ENCODE peak calls at places on chromosomes 12 and 14, in six cellular contexts. R, J, O, Q, C and M are unnamed samples. For H3K27me3 and H3K4me1, the result is how much of the 10 kb centered on the place peaks cover.

GRCh38 chr12:127182018-127182417 is 1085.0 kb upstream of the TMEM132C start:
- DNase-seq in C (no peak), O (no peak), J (no peak), Q (no peak), R (peak), M (no peak)

GRCh38 chr14:82565825-82566224 is 1032.2 kb upstream of the SEL1L start:
- DNase-seq in J (no peak), R (no peak), C (no peak), O (no peak), Q (no peak), M (no peak)

GRCh38 chr12:94922561-94922960 is 80.9 kb downstream of the NDUFA12 start:
- DNase-seq in O (no peak), R (no peak), Q (no peak), C (no peak), J (peak), M (no peak)

GRCh38 chr12:113103756-113104450 is 31.7 kb downstream of the RASAL1 start:
- DNase-seq in R (no peak), C (no peak), J (peak), O (no peak), Q (no peak), M (no peak)

GRCh38 chr12:10331642-10332239 is 24.1 kb downstream of the KLRD1 start:
- DNase-seq in J (peak), Q (no peak), O (no peak), R (no peak), C (peak), M (no peak)

GRCh38 chr14:66403183-66403582 is 83.0 kb upstream of the CCDC196 start:
- DNase-seq in J (no peak), Q (no peak), O (no peak), C (peak), R (no peak), M (no peak)

GRCh38 chr12:4244868-4245267 is 28.7 kb upstream of the CCND2 start:
- DNase-seq in R (no peak), J (no peak), Q (no peak), C (no peak), O (no peak), M (no peak)

GRCh38 chr12:53219956-53220856 is 11.8 kb downstream of the RARG start:
- DNase-seq in R (peak), C (peak), O (no peak), Q (peak), J (peak), M (peak)

GRCh38 chr14:31763041-31763440 is 201.8 kb downstream of the NUBPL start:
- DNase-seq in Q (no peak), C (no peak), O (no peak), R (no peak), J (no peak), M (no peak)

GRCh38 chr14:21917699-21918436 is 244.2 kb upstream of the OR4E1 start:
- DNase-seq in J (peak), C (peak), O (no peak), Q (no peak), R (no peak), M (no peak)

GRCh38 chr14:55537782-55538181 is 42.2 kb upstream of the KTN1 start:
- DNase-seq in J (no peak), C (no peak), O (no peak), R (no peak), Q (no peak), M (no peak)

GRCh38 chr14:36498938-36499337 is 21.1 kb downstream of the NKX2-1 start:
- DNase-seq in R (no peak), Q (no peak), O (no peak), C (no peak), J (no peak), M (no peak)
- H3K27me3 ChIP-seq in R (under half), Q (half or more), O (under half), C (half or more), J (half or more), M (under half)

DNA sequence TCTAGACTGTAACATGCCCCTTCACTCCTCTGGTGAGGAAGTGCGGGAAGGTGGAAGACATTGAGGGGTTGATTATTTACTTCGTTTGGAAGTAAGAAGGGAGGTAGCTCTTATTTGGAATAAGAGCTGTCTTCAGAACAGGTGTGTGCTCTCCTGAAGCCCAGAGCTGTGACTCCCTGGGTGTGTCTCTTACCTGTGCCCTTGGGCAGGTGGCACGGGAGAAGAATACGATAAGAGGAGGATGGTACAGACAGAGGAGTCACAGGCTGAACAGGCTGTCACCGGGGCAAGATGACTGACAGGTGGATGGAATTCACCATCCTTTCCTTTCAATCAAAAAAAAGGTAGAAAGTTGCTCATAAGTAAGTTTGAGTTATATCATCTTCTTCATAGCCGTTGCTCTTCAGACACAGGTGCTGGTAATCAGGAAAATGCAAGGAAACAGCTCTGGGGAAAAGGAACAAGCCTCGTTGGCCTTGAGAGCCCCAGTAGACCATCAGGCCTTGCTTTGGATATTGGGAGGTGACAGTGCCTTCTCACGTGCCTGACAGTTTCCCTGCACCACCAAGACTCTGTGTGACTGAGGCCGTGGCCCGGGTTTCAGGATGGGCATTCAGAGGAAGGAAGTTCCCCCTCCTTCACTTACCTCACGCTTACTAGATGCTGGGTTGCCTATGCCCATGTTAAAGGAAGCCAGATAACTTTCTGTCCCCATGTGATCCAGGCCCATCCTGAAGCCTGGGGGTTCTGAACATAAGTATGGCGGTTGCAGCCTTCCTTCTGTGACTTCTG is 120.4 kb downstream of the ETV6 start:
- DNase-seq in C (no peak), O (no peak), J (peak), Q (no peak), R (no peak), M (no peak)
- H3K4me1 ChIP-seq in C (under half), O (half or more), J (under half), Q (half or more), R (under half), M (under half)

GRCh38 chr14:99247772-99248171 is 24.2 kb downstream of the BCL11B start:
- DNase-seq in C (no peak), R (no peak), Q (no peak), J (no peak), O (no peak), M (no peak)
- H3K27me3 ChIP-seq in C (under half), R (under half), Q (half or more), J (under half), O (under half), M (under half)

DNA sequence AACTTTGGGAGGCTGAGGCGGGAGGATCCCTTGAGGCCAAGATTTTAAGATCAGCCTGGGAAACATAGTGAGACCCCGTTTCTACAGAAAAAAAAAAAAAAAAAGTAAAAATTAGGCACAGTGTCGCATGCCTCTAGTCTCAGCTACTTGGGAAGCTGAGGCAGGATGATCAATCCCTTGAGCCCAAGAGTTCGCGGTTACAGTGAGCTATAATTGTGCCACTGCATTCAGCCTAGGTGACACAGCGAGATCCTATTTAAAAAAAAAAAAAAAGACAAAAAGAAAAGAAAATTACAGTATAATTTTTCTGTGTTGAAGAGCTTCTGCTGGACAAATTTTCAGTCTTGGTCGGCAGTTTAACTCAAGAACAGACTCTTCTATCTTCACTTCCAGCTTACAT is 133.9 kb upstream of the FGD4 start:
- DNase-seq in J (no peak), C (no peak), R (no peak), O (no peak), Q (no peak), M (no peak)
- H3K4me1 ChIP-seq in J (under half), C (under half), R (under half), O (under half), Q (under half), M (under half)

GRCh38 chr12:109897029-109897428 is 3.0 kb upstream of the TCHP start:
- DNase-seq in R (no peak), Q (no peak), O (no peak), C (no peak), J (no peak), M (no peak)
- H3K27me3 ChIP-seq in R (under half), Q (under half), O (under half), C (under half), J (under half), M (under half)

GRCh38 chr12:116559080-116559329 is 176 bp upstream of the MAP1LC3B2 start:
- DNase-seq in R (no peak), C (no peak), J (no peak), Q (no peak), O (no peak), M (no peak)
- H3K4me1 ChIP-seq in R (under half), C (under half), J (under half), Q (under half), O (under half), M (under half)

DNA sequence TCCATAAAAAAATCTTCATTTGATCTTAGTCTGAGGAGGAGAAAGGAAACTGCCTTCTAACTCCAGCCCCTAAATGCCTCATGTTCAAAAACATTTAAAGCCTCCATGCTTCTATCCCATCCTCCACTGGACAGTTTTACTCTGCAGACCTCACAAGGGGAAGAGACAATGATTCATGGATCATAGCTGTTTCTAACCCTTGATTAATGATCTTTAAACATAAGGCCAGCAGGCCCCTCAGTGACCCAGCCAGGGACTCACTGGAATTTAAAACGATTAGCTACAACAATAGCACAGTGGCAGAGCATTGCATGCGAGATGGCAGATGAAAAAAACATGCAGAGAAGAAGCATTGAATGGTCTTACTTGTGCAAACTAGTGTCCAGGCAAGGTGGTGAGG is 6.0 kb downstream of the DCTN2 start:
- DNase-seq in O (no peak), R (no peak), C (no peak), Q (no peak), J (no peak), M (no peak)
- H3K27me3 ChIP-seq in O (under half), R (under half), C (under half), Q (under half), J (under half), M (under half)